ENCODE peak calls at places on chromosomes 1 and 21, in nine cellular contexts. V is stimulated activated CD4-positive, alpha-beta T cell treated with anti-CD3 and anti-CD28 coated beads, Interleukin-2, amount 100 ng/mL, for 24 hours; X is neural crest cell; W is anterior cingulate cortex; M is cardiac muscle cell; F is AG09309; R is HS-27A; J is SK-N-SH; P is T-helper 1 cell. G is an unnamed sample.

GRCh38 chr21:42663860-42664535 is 10.6 kb downstream of the PDE9A start:
- DNase-seq in V (no peak), X (no peak), W (no peak), M (no peak), F (no peak), R (no peak), J (no peak), P (no peak), G (no peak)

GRCh38 chr1:159185121-159185520 is 13.7 kb downstream of the CADM3 start:
- DNase-seq in V (no peak), X (no peak), W (no peak), M (no peak), F (no peak), R (no peak), J (no peak), P (no peak), G (no peak)

GRCh38 chr1:41900611-41901444 is 17.9 kb downstream of the HIVEP3 start:
- DNase-seq in V (no peak), X (no peak), W (no peak), M (no peak), F (no peak), R (peak), J (no peak), P (no peak), G (no peak)

GRCh38 chr1:172322219-172323061 is 98.0 kb upstream of the C1orf105 start:
- DNase-seq in V (no peak), X (no peak), W (no peak), M (no peak), F (peak), R (peak), J (peak), P (no peak), G (no peak)

GRCh38 chr21:15943009-15943666 is 213.4 kb downstream of the USP25 start:
- DNase-seq in V (no peak), X (no peak), W (no peak), M (no peak), F (no peak), R (no peak), J (no peak), P (no peak), G (no peak)

GRCh38 chr1:173507205-173507846 is 30.2 kb downstream of the PRDX6 start:
- DNase-seq in V (no peak), X (peak), W (no peak), M (no peak), F (peak), R (peak), J (no peak), P (no peak), G (no peak)

GRCh38 chr1:61254629-61255323 is 172.4 kb downstream of the NFIA start:
- DNase-seq in V (no peak), X (no peak), W (no peak), M (no peak), F (no peak), R (no peak), J (peak), P (no peak), G (no peak)

GRCh38 chr1:74205236-74205635 is 7.2 kb downstream of the FPGT start:
- DNase-seq in V (no peak), X (no peak), W (no peak), M (no peak), F (no peak), R (no peak), J (no peak), P (no peak), G (no peak)

GRCh38 chr1:168582690-168583325 is 6.4 kb downstream of the XCL1 start:
- DNase-seq in V (no peak), X (no peak), W (no peak), M (no peak), F (no peak), R (no peak), J (no peak), P (no peak), G (no peak)

GRCh38 chr1:116361648-116362047 is 11.4 kb upstream of the ATP1A1 start:
- DNase-seq in V (no peak), X (no peak), W (no peak), M (no peak), F (no peak), R (no peak), J (no peak), P (no peak), G (no peak)

GRCh38 chr1:212595787-212596714 is 12.5 kb upstream of the ATF3 start:
- DNase-seq in V (peak), X (no peak), W (no peak), M (no peak), F (peak), R (peak), J (no peak), P (no peak), G (no peak)

GRCh38 chr1:110218739-110219138 is 8.6 kb downstream of the KCNC4 start:
- DNase-seq in V (no peak), X (no peak), W (no peak), M (peak), F (no peak), R (no peak), J (no peak), P (no peak), G (no peak)

GRCh38 chr1:84101204-84101603 is 42.9 kb upstream of the PRKACB start:
- DNase-seq in V (no peak), X (no peak), W (no peak), M (no peak), F (no peak), R (no peak), J (no peak), P (no peak), G (no peak)

GRCh38 chr1:72285074-72285425 is 2.7 kb upstream of the NEGR1 start:
- DNase-seq in V (no peak), X (no peak), W (no peak), M (no peak), F (no peak), R (no peak), J (no peak), P (no peak), G (no peak)

GRCh38 chr21:27233514-27233913 is 266.6 kb upstream of the ADAMTS5 start:
- DNase-seq in V (no peak), X (no peak), W (no peak), M (no peak), F (no peak), R (no peak), J (no peak), P (no peak), G (no peak)

GRCh38 chr1:230356869-230357778 is 69.0 kb downstream of the PGBD5 start:
- DNase-seq in V (no peak), X (no peak), W (no peak), M (no peak), F (no peak), R (no peak), J (no peak), P (no peak), G (no peak)

GRCh38 chr1:114353233-114353632 is 157.8 kb downstream of the TRIM33 start:
- DNase-seq in V (no peak), X (no peak), W (no peak), M (peak), F (peak), R (no peak), J (peak), P (no peak), G (peak)

GRCh38 chr1:236645016-236645680 is 40.8 kb upstream of the HEATR1 start:
- DNase-seq in V (no peak), X (no peak), W (no peak), M (no peak), F (no peak), R (no peak), J (no peak), P (no peak), G (no peak)

GRCh38 chr1:30444850-30445249 is 278.5 kb downstream of the MATN1 start:
- DNase-seq in V (no peak), X (no peak), W (no peak), M (no peak), F (no peak), R (no peak), J (no peak), P (no peak), G (no peak)

GRCh38 chr1:20271498-20272400 is 18.9 kb upstream of the VWA5B1 start:
- DNase-seq in V (no peak), X (no peak), W (no peak), M (no peak), F (no peak), R (no peak), J (peak), P (no peak), G (no peak)

GRCh38 chr1:85846706-85847105 is 138.5 kb upstream of the ZNHIT6 start:
- DNase-seq in V (no peak), X (no peak), W (no peak), M (no peak), F (no peak), R (no peak), J (no peak), P (no peak), G (no peak)

GRCh38 chr21:38219049-38219628 is 37.7 kb upstream of the KCNJ15 start:
- DNase-seq in V (peak), X (peak), W (peak), M (peak), F (peak), R (peak), J (peak), P (peak), G (peak)

G was measured in SK-N-DZ.